ENCODE peak calls at places on chromosome 9, in eight cellular contexts. X is upper lobe of left lung, A is HCT116, H is H1, V is stomach, C is thyroid gland, W is breast epithelium, Y is tibial nerve. U is an unnamed sample.

GRCh38 chr9:69936427-69936826 is 107.2 kb upstream of the MAMDC2 start:
- DNase-seq in X (no peak), A (no peak), H (no peak), V (no peak), C (no peak), W (no peak), Y (no peak), U (no peak)

GRCh38 chr9:32584784-32585183 is 11.8 kb upstream of the NDUFB6 start:
- DNase-seq in X (no peak), A (no peak), H (no peak), V (no peak), C (no peak), W (no peak), Y (no peak), U (no peak)

GRCh38 chr9:121593066-121593465 is 58.4 kb upstream of the DAB2IP start:
- DNase-seq in X (no peak), A (no peak), H (no peak), V (no peak), C (no peak), W (no peak), Y (no peak), U (no peak)

GRCh38 chr9:69674741-69675438 is 2.7 kb upstream of the APBA1 start:
- DNase-seq in X (no peak), A (no peak), H (no peak), V (no peak), C (no peak), W (no peak), Y (no peak), U (no peak)

GRCh38 chr9:115204827-115205506 is 87.0 kb upstream of the TNC start:
- DNase-seq in X (no peak), A (no peak), H (no peak), V (no peak), C (no peak), W (no peak), Y (no peak), U (no peak)

GRCh38 chr9:128245293-128246151 is 30.3 kb downstream of the GOLGA2 start:
- DNase-seq in X (no peak), A (no peak), H (no peak), V (no peak), C (no peak), W (no peak), Y (no peak), U (no peak)

GRCh38 chr9:113398796-113399195 is 2.3 kb downstream of the ALAD start:
- DNase-seq in X (no peak), A (no peak), H (no peak), V (no peak), C (no peak), W (no peak), Y (no peak), U (no peak)

GRCh38 chr9:136316271-136316751 is 11.0 kb upstream of the GPSM1 start:
- DNase-seq in X (peak; percentile 56), A (no peak), H (no peak), V (no peak), C (no peak), W (no peak), Y (no peak), U (no peak)

GRCh38 chr9:132166599-132166998 is 4.7 kb downstream of the NTNG2 start:
- DNase-seq in X (no peak), A (no peak), H (no peak), V (no peak), C (no peak), W (no peak), Y (no peak), U (no peak)

GRCh38 chr9:16126042-16126441 is 573.2 kb downstream of the CCDC171 start:
- DNase-seq in X (no peak), A (no peak), H (no peak), V (no peak), C (no peak), W (no peak), Y (no peak), U (no peak)

GRCh38 chr9:112447283-112447761 is 39.3 kb upstream of the KIAA1958 start:
- DNase-seq in X (no peak), A (no peak), H (no peak), V (no peak), C (no peak), W (no peak), Y (no peak), U (no peak)

GRCh38 chr9:82454509-82455190 is 466.1 kb downstream of the SPATA31D1 start:
- DNase-seq in X (no peak), A (no peak), H (no peak), V (no peak), C (no peak), W (no peak), Y (no peak), U (no peak)

GRCh38 chr9:90864779-90865178 is 63.2 kb downstream of the SYK start:
- DNase-seq in X (no peak), A (no peak), H (no peak), V (no peak), C (no peak), W (no peak), Y (no peak), U (no peak)

GRCh38 chr9:37408933-37409710 is 13.4 kb upstream of the GRHPR start:
- DNase-seq in X (peak; percentile 60), A (no peak), H (no peak), V (no peak), C (no peak), W (no peak), Y (no peak), U (peak; percentile 95)

GRCh38 chr9:350354-350753 is 135.7 kb downstream of the DOCK8 start:
- DNase-seq in X (no peak), A (no peak), H (no peak), V (no peak), C (no peak), W (no peak), Y (no peak), U (no peak)

GRCh38 chr9:135533093-135533492 is 11.9 kb downstream of the LCN1 start:
- DNase-seq in X (no peak), A (no peak), H (peak; percentile 19), V (peak; percentile 15), C (no peak), W (no peak), Y (no peak), U (no peak)

DNA sequence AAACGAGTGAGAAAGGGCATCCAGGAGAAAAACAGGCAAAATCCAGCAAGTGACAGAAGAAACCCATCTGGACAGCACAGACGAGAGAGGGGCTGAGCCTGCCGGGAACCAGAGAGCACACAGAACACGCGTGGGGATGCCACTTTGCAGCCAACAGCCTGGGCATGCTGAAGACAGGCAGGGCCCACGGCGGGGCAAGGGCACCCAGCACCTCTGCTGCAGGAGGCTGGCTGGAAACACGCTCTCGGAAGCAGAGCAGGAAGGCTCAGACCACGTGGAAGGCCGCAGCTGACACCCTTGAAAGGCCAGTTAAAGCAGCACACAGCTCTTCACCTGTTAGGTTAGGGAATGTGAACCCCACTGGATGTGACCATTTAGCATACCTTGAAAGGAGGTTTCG is 76.1 kb downstream of the SECISBP2 start:
- DNase-seq in X (no peak), A (no peak), H (no peak), V (no peak), C (no peak), W (no peak), Y (no peak), U (no peak)
- TF ChIP-seq POLR2A in X (no peak), A (no peak), H (no peak), V (no peak), C (no peak), W (no peak), Y (no peak), U (no peak)

DNA sequence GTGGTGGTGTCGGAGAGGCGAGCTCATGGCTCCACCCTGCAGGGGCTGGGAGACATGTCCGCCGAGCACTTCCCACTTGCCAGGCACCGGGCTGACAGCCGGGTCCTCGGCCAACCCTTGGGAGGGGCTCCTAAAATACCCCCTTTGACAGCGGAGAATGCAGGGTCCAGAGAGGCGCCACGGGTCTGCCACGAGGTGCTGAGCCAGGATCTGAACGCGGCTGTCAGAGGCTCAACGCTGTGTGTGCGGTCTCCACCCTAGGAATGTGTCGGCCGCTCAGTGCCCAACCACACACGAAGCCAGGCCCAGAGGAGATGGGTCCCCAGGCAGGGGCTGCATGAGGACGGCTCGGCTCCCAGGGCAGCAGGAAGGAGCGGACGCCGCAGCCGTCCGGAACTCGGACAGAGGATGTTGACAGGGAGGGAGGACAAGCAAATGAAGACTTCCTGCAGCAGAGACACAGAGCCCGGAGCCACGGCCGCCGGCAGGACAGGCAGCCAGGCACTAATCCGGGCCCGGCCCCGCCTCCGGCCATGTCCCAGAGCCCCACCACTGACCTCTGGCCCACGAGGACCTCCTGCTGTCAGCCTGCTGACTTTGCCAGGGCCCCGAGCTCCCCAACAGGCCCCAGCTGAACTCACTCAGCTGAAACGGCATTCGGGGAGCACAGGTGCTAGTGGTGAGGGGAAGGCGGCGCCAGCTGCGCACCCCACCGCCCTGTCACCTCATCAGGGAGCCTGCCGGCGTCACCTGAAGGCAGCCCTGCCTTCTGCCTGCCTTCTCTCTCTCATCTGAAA is 12.8 kb downstream of the VAV2 start:
- DNase-seq in X (peak; percentile 88), A (no peak), H (peak; percentile 50), V (no peak), C (no peak), W (no peak), Y (no peak), U (peak; percentile 84)
- H3K4me1 ChIP-seq in X (peaks cover 20% of the 10 kb centered on the region), A (no peaks in the 10 kb centered on the region), H (no peaks in the 10 kb centered on the region), V (peaks cover 54% of the 10 kb centered on the region), C (peaks cover 21% of the 10 kb centered on the region), W (no peaks in the 10 kb centered on the region), Y (peaks cover 24% of the 10 kb centered on the region), U (peaks cover 14% of the 10 kb centered on the region)

DNA sequence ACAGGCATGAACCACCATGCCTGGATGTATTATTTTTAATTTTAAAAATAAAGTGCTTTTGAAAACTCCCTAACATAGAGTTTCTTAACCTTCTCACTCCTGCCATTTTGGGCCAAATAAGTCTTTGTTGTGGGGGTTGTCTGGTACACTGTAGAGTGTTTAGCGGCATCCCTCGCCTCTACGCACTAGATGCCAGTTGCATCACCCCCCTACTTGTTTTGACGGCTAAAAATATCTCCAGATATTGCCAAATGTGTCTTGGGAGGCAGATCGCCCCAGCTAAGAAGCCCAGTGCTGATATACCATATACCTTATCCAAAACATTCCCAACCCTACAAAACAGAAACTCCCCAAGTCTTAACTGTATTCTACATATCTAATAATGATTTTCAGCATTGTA is 54.6 kb downstream of the SCAI start:
- DNase-seq in X (no peak), A (no peak), H (no peak), V (no peak), C (no peak), W (no peak), Y (no peak), U (no peak)
- H3K36me3 ChIP-seq in X (no peaks in the 10 kb centered on the region), A (no peaks in the 10 kb centered on the region), H (no peaks in the 10 kb centered on the region), V (no peaks in the 10 kb centered on the region), C (no peaks in the 10 kb centered on the region), W (no peaks in the 10 kb centered on the region), Y (no peaks in the 10 kb centered on the region), U (no peaks in the 10 kb centered on the region)

DNA sequence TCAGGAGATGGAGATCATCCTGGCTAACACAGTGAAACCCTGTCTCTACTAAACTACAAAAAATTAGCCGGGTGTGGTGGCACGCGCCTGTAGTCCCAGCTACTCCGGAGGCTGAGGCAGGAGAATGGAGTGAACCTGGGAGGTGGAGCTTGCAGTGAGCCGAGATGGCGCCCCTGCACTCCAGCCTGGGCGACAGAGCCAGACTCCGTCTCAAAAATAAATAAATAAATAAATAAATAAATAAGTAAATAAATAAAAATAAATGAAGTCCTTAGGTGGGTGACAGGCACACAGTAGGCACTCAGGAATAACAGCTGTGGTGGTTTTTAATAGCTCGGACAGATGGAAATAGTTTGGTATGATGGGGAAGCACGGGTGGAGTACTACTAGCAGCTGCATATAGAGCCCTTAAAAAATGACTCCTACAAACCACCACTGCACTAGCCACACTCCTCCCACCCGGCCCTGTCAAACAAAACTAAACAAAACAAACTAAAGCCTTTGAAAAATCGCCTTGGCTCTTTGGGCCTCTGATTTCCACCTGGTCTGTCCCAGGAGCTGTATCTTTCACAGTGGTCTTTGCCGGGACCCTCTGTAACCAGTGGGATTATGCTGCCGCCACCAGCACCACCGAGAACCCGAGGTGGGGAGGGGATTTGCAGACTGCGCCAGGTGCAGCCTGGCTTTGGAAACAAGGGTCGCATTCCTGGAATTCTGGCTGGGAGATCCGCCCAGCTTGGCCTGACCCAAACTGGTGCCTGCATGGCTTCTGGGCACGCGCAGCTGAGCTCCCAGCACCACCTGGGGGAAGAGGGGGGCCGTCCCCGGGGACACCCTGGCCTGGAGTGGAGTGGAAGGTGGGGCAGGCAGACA is 5.1 kb upstream of the WDR5 start:
- DNase-seq in X (peak; percentile 89), A (no peak), H (peak; percentile 82), V (peak; percentile 91), C (peak; percentile 99), W (peak; percentile 88), Y (peak; percentile 52), U (no peak)
- TF ChIP-seq POLR2A in X (no peak), A (no peak), H (no peak), V (no peak), C (peak; percentile 79), W (no peak), Y (no peak), U (no peak)